ENCODE peak calls at places on chromosomes 11 and 22, in four cellular contexts. X, Z, C and E are unnamed samples.

GRCh38 chr11:65426839-65427690 is 4.5 kb downstream of the NEAT1 start:
- DNase-seq in X (peak; percentile 73), Z (peak; percentile 56), C (peak; percentile 76), E (peak; percentile 78)

GRCh38 chr11:43825217-43825816 is 55.3 kb upstream of the ALKBH3 start:
- DNase-seq in X (no peak), Z (no peak), C (no peak), E (peak; percentile 58)

GRCh38 chr11:119472186-119472855 is 49.3 kb upstream of the THY1 start:
- DNase-seq in X (peak; percentile 14), Z (no peak), C (no peak), E (no peak)

GRCh38 chr11:61149624-61150615 is 11.3 kb downstream of the VPS37C start:
- DNase-seq in X (no peak), Z (no peak), C (no peak), E (no peak)

GRCh38 chr11:35373284-35373933 is 45.9 kb downstream of the SLC1A2 start:
- DNase-seq in X (no peak), Z (no peak), C (no peak), E (no peak)

GRCh38 chr22:19823191-19823590 is 31.5 kb downstream of the GNB1L start:
- DNase-seq in X (no peak), Z (peak; percentile 20), C (peak; percentile 69), E (no peak)

GRCh38 chr22:29202231-29203192 is 3.2 kb upstream of the EMID1 start:
- DNase-seq in X (peak; percentile 99), Z (peak; percentile 44), C (no peak), E (peak; percentile 86)

GRCh38 chr11:69931994-69932910 is 113.0 kb upstream of the FGF3 start:
- DNase-seq in X (no peak), Z (no peak), C (no peak), E (no peak)

GRCh38 chr11:65489706-65490310 is 9.0 kb upstream of the MALAT1 start:
- DNase-seq in X (no peak), Z (no peak), C (peak; percentile 83), E (no peak)

GRCh38 chr11:40987895-40988435 is 471.5 kb downstream of the LRRC4C start:
- DNase-seq in X (no peak), Z (no peak), C (no peak), E (no peak)

GRCh38 chr11:60914620-60915249 is 777 bp downstream of the TMEM109 start:
- DNase-seq in X (no peak), Z (no peak), C (no peak), E (peak; percentile 73)

GRCh38 chr11:61922539-61922938 is 5.2 kb upstream of the RAB3IL1 start:
- DNase-seq in X (peak; percentile 81), Z (no peak), C (peak; percentile 83), E (no peak)

GRCh38 chr11:72413914-72414628 is 20.3 kb downstream of the CLPB start:
- DNase-seq in X (peak; percentile 58), Z (peak; percentile 80), C (no peak), E (peak; percentile 90)
- H3K27ac ChIP-seq in X (no peak overlapping the region), Z (no peak overlapping the region), C (no peak overlapping the region), E (no peak overlapping the region)

DNA sequence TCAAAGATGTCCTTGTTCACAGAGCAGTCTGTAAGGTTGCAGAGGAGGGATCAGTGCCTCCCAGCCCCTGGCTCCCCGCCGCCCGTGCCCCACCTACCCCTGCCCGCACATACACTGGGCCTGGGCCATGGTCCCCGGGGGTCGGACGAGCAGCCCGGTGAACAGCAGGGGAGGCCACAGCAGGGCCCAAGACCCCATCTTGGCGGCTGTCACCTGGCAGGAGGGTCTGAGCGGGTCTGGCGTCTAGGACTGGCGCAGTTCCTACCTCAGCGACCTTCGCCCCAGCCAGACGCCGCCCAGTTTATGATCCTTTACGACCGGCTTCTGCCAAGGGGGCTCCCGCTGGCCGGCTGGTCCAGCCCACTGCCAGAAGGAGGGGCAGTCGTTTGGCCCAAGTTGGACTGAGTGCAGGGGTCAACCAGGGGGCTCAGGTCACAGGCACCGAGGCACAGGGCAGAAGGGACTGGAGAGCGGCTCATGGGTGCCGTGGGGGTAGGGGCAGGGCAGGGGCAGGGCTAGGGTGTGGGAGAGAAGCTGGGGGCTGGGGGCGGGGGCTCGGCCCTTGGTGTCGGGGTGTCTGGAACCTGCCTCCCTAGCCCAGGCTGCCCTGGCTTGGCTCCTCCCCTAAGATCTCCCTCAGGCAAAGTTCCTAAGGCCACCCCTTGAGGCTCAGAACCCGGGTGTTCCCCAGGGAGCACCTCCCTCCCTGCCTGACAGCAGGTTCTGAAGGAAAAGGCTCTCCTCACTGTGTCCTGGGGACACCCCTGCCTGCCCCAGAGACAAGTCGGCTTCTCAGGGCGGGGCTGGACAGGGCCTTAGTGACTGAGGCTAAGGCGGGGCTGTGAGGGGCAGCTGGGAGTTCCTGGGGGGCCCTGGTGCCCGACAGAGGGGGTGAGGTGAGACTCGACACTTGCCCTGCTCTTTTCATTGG is at the start of gene CDHR5:
- DNase-seq in X (no peak), Z (no peak), C (no peak), E (no peak)
- H3K27ac ChIP-seq in X (no peak within 1 kb of the TSS), Z (no peak within 1 kb of the TSS), C (no peak within 1 kb of the TSS), E (no peak within 1 kb of the TSS)

DNA sequence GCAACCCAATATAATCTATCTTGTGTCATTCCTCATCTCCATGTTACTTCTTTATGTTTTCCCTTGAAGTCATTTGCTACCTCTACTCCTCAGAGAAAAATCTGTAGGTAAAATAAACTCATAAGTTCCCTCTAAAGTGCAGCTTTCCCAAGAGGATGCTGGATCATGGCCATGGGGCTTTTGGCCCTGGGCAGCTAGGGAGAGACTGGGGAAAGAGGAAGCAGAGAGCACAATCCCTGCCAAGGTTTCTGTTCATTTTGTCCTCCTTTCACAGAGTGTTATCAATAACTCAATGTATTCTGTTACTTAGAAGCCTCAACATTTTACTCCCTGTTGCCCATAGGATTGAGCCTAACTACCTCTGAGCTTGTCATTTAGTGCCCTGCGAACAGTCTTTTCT is 9.0 kb downstream of the RNF121 start:
- DNase-seq in X (no peak), Z (no peak), C (no peak), E (no peak)
- H3K27ac ChIP-seq in X (no peak overlapping the region), Z (no peak overlapping the region), C (peak overlapping the region; percentile 75), E (no peak overlapping the region)

GRCh38 chr11:107562647-107563208 is 2.8 kb downstream of the ALKBH8 start:
- DNase-seq in X (no peak), Z (no peak), C (no peak), E (no peak)
- H3K27ac ChIP-seq in X (peak overlapping the region; percentile 61), Z (no peak overlapping the region), C (no peak overlapping the region), E (peak overlapping the region; percentile 81)

DNA sequence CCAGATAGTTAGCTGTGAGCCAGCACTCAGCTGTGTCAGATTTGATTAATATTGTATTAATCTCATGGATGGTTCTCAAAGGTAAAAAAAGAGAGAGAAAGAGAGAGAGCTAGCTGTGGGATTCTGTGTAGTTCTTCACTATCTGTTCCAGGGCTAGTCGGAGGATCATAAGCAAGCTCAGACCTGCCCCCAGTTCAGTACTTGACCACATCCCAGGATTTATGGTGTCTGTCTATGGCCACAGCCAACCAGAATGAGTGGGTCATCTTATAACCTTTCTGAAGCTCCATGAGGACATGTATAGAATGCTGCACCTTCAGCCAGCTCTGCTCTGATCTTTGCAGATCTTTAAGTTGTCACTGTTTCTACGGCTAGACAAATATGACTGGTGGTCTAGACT is 13.4 kb upstream of the B3GNT6 start:
- DNase-seq in X (no peak), Z (no peak), C (no peak), E (no peak)
- H3K27ac ChIP-seq in X (peak overlapping the region; percentile 19), Z (no peak overlapping the region), C (no peak overlapping the region), E (no peak overlapping the region)

GRCh38 chr11:876550-876949 is 33.9 kb downstream of the TSPAN4 start:
- DNase-seq in X (no peak), Z (no peak), C (no peak), E (no peak)
- H3K27ac ChIP-seq in X (no peak overlapping the region), Z (no peak overlapping the region), C (no peak overlapping the region), E (no peak overlapping the region)